ENCODE peak calls at places on chromosomes 11 and 22, in ten cellular contexts. Q, G, I, F, Y, W, S, P, C and J are unnamed samples.

GRCh38 chr11:1586699-1587098 is 1.6 kb upstream of the KRTAP5-1 start:
- DNase-seq in Q (no peak), G (no peak), I (no peak), F (peak; percentile 44), Y (no peak), W (no peak), S (no peak), P (no peak), C (no peak), J (no peak)

GRCh38 chr11:107928046-107928766 is at the start of gene RAB39A:
- DNase-seq in Q (peak; percentile 88), G (peak; percentile 97), I (peak; percentile 51), F (peak; percentile 86), Y (peak; percentile 80), W (peak; percentile 96), S (peak; percentile 20), P (peak; percentile 63), C (peak; percentile 90), J (peak; percentile 66)

GRCh38 chr11:104522650-104523049 is 358.7 kb upstream of the PDGFD start:
- DNase-seq in Q (no peak), G (peak; percentile 56), I (no peak), F (no peak), Y (no peak), W (no peak), S (no peak), P (no peak), C (no peak), J (no peak)

GRCh38 chr11:107757661-107758060 is 45.8 kb upstream of the SLN start:
- DNase-seq in Q (no peak), G (no peak), I (no peak), F (no peak), Y (no peak), W (no peak), S (no peak), P (no peak), C (no peak), J (no peak)

GRCh38 chr11:73252577-73253191 is 19.5 kb upstream of the P2RY6 start:
- DNase-seq in Q (no peak), G (no peak), I (no peak), F (peak; percentile 51), Y (no peak), W (no peak), S (no peak), P (peak; percentile 17), C (peak; percentile 40), J (no peak)

GRCh38 chr11:85653048-85653447 is 5.3 kb downstream of the TMEM126A start:
- DNase-seq in Q (no peak), G (no peak), I (no peak), F (no peak), Y (no peak), W (no peak), S (no peak), P (no peak), C (no peak), J (no peak)

GRCh38 chr11:2562181-2562581 is 117.4 kb downstream of the KCNQ1 start:
- DNase-seq in Q (no peak), G (peak; percentile 50), I (no peak), F (peak; percentile 63), Y (no peak), W (no peak), S (no peak), P (no peak), C (no peak), J (no peak)

GRCh38 chr11:119062779-119063178 is 4.8 kb upstream of the VPS11 start:
- DNase-seq in Q (peak; percentile 12), G (peak; percentile 63), I (no peak), F (no peak), Y (no peak), W (no peak), S (no peak), P (no peak), C (no peak), J (peak; percentile 35)

GRCh38 chr11:23540101-23540561 is 679.9 kb upstream of the CCDC179 start:
- DNase-seq in Q (no peak), G (peak; percentile 15), I (no peak), F (peak; percentile 44), Y (no peak), W (peak; percentile 50), S (no peak), P (no peak), C (no peak), J (no peak)

GRCh38 chr11:1509626-1510255 is 23.2 kb upstream of the MOB2 start:
- DNase-seq in Q (no peak), G (no peak), I (no peak), F (no peak), Y (no peak), W (no peak), S (no peak), P (no peak), C (no peak), J (no peak)

GRCh38 chr11:8720376-8720775 is 37.8 kb downstream of the RPL27A start:
- DNase-seq in Q (no peak), G (no peak), I (no peak), F (no peak), Y (no peak), W (no peak), S (no peak), P (no peak), C (no peak), J (no peak)

GRCh38 chr11:87722756-87723599 is 452.3 kb downstream of the RAB38 start:
- DNase-seq in Q (no peak), G (peak; percentile 4), I (no peak), F (no peak), Y (no peak), W (peak; percentile 66), S (no peak), P (no peak), C (no peak), J (no peak)

GRCh38 chr11:83502041-83502440 is 215.9 kb upstream of the CCDC90B start:
- DNase-seq in Q (no peak), G (no peak), I (no peak), F (no peak), Y (no peak), W (no peak), S (no peak), P (no peak), C (no peak), J (no peak)

GRCh38 chr11:72232260-72233055 is 7.9 kb downstream of the INPPL1 start:
- DNase-seq in Q (no peak), G (no peak), I (no peak), F (peak; percentile 58), Y (no peak), W (peak; percentile 34), S (no peak), P (no peak), C (no peak), J (no peak)

GRCh38 chr11:72234514-72234830 is 9.5 kb downstream of the PHOX2A start:
- DNase-seq in Q (no peak), G (no peak), I (no peak), F (peak; percentile 9), Y (no peak), W (no peak), S (no peak), P (no peak), C (no peak), J (no peak)

GRCh38 chr11:72233773-72234513 is 9.4 kb downstream of the INPPL1 start:
- DNase-seq in Q (no peak), G (no peak), I (no peak), F (peak; percentile 52), Y (no peak), W (peak; percentile 20), S (no peak), P (no peak), C (no peak), J (no peak)

GRCh38 chr11:72231396-72232259 is 7.1 kb downstream of the INPPL1 start:
- DNase-seq in Q (peak; percentile 77), G (no peak), I (no peak), F (peak; percentile 47), Y (no peak), W (no peak), S (no peak), P (no peak), C (no peak), J (no peak)

DNA sequence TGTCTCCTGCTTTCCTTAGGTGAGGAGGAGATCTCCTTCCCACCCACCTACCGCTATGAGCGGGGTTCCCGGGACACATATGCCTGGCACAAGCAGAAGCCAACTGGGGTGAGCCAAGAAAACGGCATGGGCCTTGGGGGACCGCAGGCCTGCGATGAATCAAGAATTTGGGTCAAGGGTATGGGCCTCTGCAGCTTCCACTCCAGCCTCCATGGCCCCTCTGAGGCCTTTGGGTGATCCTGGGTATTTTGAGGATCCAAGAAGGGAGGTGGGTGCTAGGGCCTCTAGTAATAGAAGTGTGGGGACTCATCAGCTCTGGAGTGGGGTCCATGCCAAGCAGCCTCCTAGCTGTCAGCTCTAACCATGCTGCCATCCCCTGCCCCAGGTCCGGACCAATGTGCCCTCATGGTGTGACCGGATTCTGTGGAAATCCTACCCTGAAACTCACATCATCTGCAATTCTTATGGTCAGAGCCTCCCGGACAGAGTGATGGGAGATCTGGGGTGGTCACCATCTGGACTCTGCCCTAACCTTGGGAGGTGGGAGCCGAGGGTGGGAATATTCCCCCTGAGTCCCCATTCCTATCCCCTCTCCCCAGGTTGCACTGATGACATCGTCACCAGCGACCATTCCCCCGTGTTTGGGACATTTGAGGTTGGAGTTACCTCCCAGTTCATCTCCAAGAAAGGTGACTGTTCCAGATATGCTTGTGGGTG is 8.6 kb downstream of the INPPL1 start:
- DNase-seq in Q (no peak), G (no peak), I (no peak), F (peak; percentile 54), Y (no peak), W (peak; percentile 17), S (no peak), P (no peak), C (no peak), J (no peak)
- TF ChIP-seq POLR2A in Q (no peak), G (no peak), I (no peak), F (no peak), Y (no peak), W (no peak), S (no peak), P (no peak), C (no peak), J (no peak)

GRCh38 chr22:49592780-49593501 is 234.7 kb downstream of the BRD1 start:
- DNase-seq in Q (no peak), G (no peak), I (no peak), F (peak; percentile 40), Y (no peak), W (no peak), S (no peak), P (no peak), C (no peak), J (no peak)
- H3K27ac ChIP-seq in Q (no peak overlapping the region), G (peak overlapping the region; percentile 16), I (no peak overlapping the region), F (no peak overlapping the region), Y (no peak overlapping the region), W (no peak overlapping the region), S (no peak overlapping the region), P (no peak overlapping the region), C (no peak overlapping the region), J (no peak overlapping the region)

DNA sequence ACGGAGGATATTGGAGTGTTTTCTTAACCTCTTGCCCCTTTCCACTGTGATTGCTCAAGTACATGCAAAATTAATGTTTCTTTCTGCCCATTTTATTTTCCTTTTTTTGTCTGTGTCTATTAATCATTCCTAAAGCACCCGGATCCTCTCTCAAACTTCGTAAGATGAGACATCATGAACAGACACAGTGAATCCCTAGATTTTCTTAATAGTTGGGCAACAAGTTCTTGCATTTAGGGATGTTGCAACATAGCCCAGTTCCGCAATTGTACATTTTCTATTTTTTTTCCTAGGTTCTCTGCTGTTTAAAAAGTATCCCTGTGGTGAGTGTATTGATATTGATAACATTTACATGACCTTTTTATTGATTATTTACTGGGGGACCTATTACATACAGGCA is 2.9 kb downstream of the FAM111A start:
- DNase-seq in Q (no peak), G (peak; percentile 18), I (no peak), F (no peak), Y (no peak), W (no peak), S (no peak), P (no peak), C (no peak), J (no peak)
- H3K4me3 ChIP-seq in Q (peak overlapping the region; percentile 81), G (no peak overlapping the region), I (no peak overlapping the region), F (no peak overlapping the region), Y (no peak overlapping the region), W (peak overlapping the region; percentile 42), S (no peak overlapping the region), P (no peak overlapping the region), C (peak overlapping the region; percentile 79), J (no peak overlapping the region)

GRCh38 chr22:45357492-45357891 is 47.8 kb downstream of the FAM118A start:
- DNase-seq in Q (no peak), G (no peak), I (no peak), F (no peak), Y (no peak), W (no peak), S (no peak), P (no peak), C (no peak), J (no peak)
- TF ChIP-seq POLR2A in Q (no peak), G (no peak), I (no peak), F (no peak), Y (no peak), W (no peak), S (no peak), P (no peak), C (no peak), J (no peak)